ENCODE peak calls at places on chromosomes 4 and X, in four cellular contexts. Z, E, K and M are unnamed samples.

GRCh38 chr4:113080050-113080449 is 30.6 kb downstream of the ANK2 start:
- DNase-seq in K (no peak), E (no peak), Z (no peak), M (no peak)

GRCh38 chr4:83129258-83129657 is 14.7 kb upstream of the PLAC8 start:
- DNase-seq in Z (no peak), E (no peak), K (no peak), M (no peak)

GRCh38 chr4:80201326-80202151 is 4.2 kb downstream of the PRDM8 start:
- DNase-seq in K (peak), Z (no peak), E (no peak), M (no peak)

GRCh38 chr4:123649644-123650356 is 253.2 kb downstream of the SPRY1 start:
- DNase-seq in K (no peak), Z (no peak), E (peak), M (no peak)

GRCh38 chr4:64306255-64306565 is 103.0 kb downstream of the TECRL start:
- DNase-seq in K (no peak), E (no peak), Z (no peak), M (no peak)

GRCh38 chr4:26049447-26049846 is 135.4 kb downstream of the SMIM20 start:
- DNase-seq in Z (no peak), K (no peak), E (no peak), M (no peak)

GRCh38 chr4:182827166-182827565 is 90.0 kb downstream of the DCTD start:
- DNase-seq in Z (no peak), E (no peak), K (no peak), M (no peak)

GRCh38 chr4:41977709-41978108 is 3.8 kb upstream of the DCAF4L1 start:
- DNase-seq in E (no peak), Z (no peak), K (no peak), M (no peak)

GRCh38 chr4:126958482-126958881 is 674.3 kb upstream of the INTU start:
- DNase-seq in K (no peak), Z (no peak), E (no peak), M (no peak)

GRCh38 chrX:15739886-15740285 is 1.8 kb downstream of the CA5B start:
- DNase-seq in Z (no peak), E (no peak), K (no peak), M (no peak)

GRCh38 chrX:15738686-15739016 is 581 bp downstream of the CA5B start:
- DNase-seq in K (no peak), Z (no peak), E (no peak), M (no peak)

GRCh38 chrX:15737957-15738685 is at the start of gene CA5B:
- DNase-seq in E (peak), K (peak), Z (peak), M (peak)

GRCh38 chrX:15737188-15737956 is 698 bp upstream of the CA5B start:
- DNase-seq in K (no peak), E (no peak), Z (no peak), M (no peak)
- TF ChIP-seq POLR2A in K (no peak), E (no peak), Z (no peak), M (no peak)

DNA sequence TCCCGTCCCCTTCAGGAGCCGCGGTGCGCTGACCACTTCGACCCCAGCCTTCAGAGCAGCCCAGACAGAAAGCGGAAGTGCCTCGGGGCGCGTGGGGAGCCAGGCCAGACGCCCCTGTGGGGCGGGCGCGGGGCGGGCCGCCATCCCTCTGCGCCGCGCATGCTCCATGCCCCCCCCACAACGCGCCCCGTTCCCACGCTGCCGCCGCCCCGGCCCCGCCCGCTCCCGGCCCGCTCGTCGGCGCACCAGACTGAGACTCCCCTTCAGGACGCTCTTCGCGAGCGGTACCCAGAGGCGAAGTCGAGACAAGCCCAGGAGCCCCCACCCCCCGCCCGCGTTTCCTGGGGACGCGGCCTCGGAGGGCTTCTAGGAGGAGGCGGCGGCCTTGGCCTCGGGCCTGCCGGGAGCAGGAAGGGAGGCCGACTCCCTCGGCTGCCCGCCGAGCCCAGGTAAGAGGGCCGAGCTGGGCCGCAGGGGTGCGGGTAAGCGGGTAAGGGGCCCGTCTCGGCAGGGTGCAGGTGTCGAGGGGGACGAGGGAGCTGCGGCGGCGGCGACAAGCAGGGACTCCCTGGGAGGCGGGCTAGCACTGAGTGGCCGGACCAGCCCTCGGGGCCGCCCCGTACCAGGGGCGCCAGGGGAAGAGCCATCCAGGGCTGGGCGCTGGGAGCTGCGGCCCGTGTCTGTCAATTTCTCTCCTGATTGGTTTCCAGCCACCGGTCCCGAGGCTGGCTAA is at the start of gene ZFP92:
- DNase-seq in E (no peak), K (no peak), Z (peak), M (peak)
- TF ChIP-seq POLR2A in E (no peak), K (no peak), Z (no peak), M (no peak)

DNA sequence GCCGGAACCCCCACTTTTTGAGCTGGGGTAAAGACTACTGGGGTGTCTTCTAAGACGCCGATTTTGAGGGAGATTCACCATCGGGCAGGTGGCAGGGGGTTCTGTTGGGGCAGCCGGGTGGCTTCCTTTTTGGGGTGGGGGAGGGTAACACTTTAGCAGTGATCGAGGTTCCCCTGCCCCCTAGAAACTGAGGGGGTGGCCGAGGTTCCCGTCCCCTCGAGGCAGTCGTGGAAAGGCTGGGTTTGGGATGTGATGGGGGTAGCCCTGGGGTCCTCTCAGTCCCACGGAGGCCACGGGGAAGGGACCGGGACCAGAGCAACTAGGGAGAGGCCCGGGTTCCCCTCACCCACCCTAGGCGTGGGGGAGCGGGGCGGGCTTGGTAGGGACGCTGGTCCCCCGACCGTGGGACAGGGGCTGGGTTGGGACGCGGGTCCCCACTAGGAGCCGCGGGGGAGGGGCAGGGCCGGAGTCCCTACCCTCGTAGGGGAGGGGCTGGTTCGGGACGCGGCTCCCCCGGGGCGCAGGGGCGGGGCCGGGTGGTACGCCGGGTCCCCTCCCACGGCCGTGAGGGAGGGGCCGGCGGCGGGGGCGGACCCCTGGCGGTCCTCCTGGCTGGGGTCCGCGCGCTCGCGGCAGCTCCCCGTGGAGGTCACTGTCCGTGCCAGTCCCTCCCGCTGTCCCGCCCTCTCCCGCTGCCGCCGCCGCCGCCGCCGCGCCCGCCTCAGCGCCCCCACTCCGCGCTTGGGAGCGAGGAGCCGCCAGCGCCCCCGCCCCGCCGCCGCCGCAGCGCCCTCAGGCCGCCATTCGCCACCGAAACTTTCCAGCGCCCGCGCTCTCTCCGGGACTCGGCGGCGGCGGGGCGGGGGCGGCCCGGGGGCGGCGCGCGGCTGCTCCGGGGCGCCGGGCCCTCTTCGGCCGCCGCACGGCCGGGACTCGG is at the start of gene TBL1X:
- DNase-seq in K (no peak), E (peak), Z (peak), M (no peak)
- TF ChIP-seq POLR2A in K (peak), E (no peak), Z (no peak), M (no peak)

DNA sequence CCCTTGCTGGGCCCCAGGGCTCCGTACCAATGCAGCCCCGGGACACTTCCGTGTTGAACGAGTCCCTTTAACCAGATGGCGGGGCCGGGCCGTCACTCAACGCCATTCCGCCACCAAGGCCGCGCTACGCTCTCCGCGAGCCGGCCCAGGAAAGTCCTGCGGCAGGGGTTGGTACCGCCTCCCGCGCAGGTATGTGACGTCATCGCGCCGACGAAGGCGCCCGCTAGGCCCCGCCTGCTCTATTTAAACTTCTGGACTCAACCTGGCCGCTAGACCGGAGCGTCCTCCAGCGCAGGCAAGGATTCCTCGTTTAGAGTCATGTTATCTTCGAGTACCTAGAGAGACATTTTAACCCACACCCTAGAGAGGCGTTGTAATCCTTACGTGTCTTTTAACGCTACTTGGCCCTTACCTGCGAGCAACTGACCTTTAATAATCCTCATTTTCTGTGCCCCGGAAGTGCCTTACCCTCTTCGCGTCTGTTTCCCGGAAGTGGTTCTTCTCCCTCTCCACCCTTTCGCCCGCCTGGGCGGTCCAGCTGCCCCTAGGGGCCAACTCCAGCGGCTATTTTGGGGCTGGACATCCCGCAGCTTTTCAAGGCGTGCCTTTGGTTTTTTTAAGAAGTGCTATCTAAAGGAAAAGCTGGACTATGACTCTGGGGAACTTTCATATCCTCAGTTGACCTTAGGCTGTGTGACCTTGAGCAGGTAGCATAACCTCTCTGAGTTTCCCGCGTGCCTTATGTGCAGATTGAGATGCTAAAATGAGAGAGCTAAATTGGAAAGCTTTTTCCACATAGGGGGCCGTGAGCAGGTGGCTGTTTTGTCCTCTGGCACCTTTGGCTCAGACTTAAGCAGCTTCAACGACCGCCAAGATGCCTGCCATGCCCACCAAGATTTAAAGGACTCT is at the start of gene PNPLA4:
- DNase-seq in K (peak), E (peak), Z (peak), M (peak)
- TF ChIP-seq POLR2A in K (peak), E (no peak), Z (no peak), M (peak)

DNA sequence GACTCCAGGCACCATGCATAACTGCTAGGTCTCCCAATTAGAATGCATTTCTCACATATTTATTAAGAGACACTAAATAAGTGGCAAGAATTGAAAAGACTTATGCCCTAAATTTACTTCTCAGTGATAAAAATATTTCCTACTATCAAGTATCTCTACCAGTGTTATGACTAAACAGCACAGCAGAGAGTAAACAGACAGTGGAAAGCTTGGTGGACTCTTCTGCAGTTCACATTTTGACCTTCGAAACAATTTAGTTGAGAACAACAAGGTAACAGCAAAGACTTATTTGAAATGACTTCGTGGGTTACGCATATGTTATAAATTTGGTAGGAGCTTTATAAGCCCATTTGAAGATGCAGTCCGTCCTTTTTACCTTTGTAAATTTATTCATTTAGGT is 16.3 kb upstream of the MAML3 start:
- DNase-seq in K (no peak), Z (no peak), E (no peak), M (no peak)
- TF ChIP-seq POLR2A in K (no peak), Z (no peak), E (no peak), M (no peak)

GRCh38 chr4:169659736-169660670 is 39.6 kb downstream of the CLCN3 start:
- DNase-seq in Z (no peak), K (peak), E (peak), M (peak)
- TF ChIP-seq POLR2A in Z (no peak), K (peak), E (no peak), M (no peak)

GRCh38 chrX:1398431-1399340 is 6.8 kb upstream of the SLC25A6 start:
- DNase-seq in K (no peak), Z (peak), E (no peak), M (no peak)
- TF ChIP-seq POLR2A in K (no peak), Z (no peak), E (no peak), M (no peak)

DNA sequence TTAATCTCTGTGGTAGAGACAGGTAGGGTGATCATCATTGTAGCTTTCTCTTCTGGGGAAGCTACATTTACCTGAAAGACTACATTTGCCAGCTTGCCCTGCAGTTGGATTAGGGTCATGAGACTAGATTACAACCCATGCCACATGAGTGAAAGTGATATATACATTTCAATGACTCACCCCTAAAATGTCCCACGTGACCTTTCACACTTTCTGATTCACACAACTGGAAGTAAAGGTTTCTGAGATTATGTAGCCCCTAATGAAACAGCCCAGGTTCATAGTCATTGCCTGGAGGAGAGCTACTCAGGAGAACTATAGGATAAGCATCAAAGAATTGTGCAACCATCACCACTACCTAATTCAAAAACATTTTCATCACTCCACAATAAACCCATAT is 17.8 kb downstream of the PDCL2 start:
- DNase-seq in Z (no peak), E (no peak), K (no peak), M (no peak)
- TF ChIP-seq POLR2A in Z (no peak), E (no peak), K (no peak), M (no peak)

GRCh38 chr4:99564921-99565320 is 1.1 kb upstream of the TRMT10A start:
- DNase-seq in Z (no peak), E (no peak), K (no peak), M (no peak)

DNA sequence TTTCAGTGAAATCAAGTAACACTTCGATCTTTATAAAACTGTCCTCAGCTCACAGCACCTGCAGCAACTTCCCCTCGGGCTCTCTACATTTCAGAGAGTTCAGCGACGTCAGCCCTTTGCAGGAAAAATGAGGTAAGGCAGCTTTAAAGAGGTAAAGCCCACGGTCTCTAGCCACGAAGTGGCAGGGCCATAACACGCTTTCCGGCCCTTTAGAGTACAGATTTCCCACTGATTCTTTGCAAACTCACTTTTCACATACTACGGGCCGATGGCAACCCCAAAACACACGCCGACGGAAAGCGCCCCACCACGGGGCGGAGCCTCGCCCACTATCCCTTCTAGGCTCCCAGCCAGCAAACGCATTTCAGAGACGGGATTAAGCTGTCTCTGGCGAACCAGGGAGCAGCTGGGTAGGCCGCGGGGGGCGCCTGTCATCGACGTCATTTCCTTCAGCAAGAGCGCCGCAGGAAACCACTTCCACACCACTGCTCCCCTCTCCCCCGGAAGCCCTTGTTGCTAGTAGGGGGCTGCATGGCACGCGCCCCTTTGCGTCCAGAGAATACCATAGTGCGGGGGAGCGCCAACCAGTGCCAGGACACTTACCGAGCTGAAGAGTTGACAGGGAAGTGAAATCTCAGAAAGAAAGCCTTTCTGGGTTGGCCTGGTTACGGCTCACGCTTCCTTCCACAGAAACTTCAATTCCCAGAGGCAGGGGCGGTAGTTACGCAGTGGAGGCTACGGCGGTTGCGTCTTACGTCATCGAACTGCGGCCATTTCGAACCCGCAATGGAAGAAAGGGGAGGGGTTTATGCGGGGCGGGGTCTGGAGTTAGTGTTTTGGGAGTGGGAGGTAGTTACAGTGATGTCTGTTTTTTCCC is at the start of gene TRMT10A:
- DNase-seq in K (peak), Z (peak), E (peak), M (peak)
- TF ChIP-seq POLR2A in K (peak), Z (no peak), E (no peak), M (peak)

GRCh38 chrX:120561634-120562568 is 1.1 kb upstream of the CUL4B start:
- DNase-seq in K (no peak), E (no peak), Z (no peak), M (no peak)
- TF ChIP-seq POLR2A in K (peak), E (no peak), Z (no peak), M (peak)